ENCODE peak calls at places on chromosomes 16 and 17, in six cellular contexts. F is amniotic stem cell; B is stimulated activated CD4-positive, alpha-beta T cell treated with anti-CD3 and anti-CD28 coated beads, Interleukin-1b, Interleukin-23, amount 100 ng/mL, for 24 hours; P is adipocyte; J is NCI-H345; V is OCI-LY7. L is an unnamed sample.

GRCh38 chr17:76772842-76773521 is 35.1 kb downstream of the MFSD11 start:
- DNase-seq in J (no peak), V (peak; percentile 50), B (peak; percentile 22), P (peak; percentile 81), F (peak; percentile 59), L (peak; percentile 89)

GRCh38 chr16:88810166-88810867 is 1.4 kb downstream of the APRT start:
- DNase-seq in P (no peak), F (no peak), J (no peak), V (peak; percentile 58), B (no peak), L (no peak)

GRCh38 chr17:49548051-49548505 is 27.6 kb upstream of the NXPH3 start:
- DNase-seq in F (no peak), P (no peak), B (no peak), J (no peak), V (no peak), L (no peak)

GRCh38 chr17:50532452-50533024 is at the start of gene EPN3:
- DNase-seq in J (peak; percentile 8), V (no peak), F (no peak), P (no peak), B (no peak), L (no peak)

GRCh38 chr17:6930754-6931153 is 65.1 kb upstream of the ALOX12 start:
- DNase-seq in B (no peak), P (peak; percentile 36), F (no peak), V (no peak), J (no peak), L (no peak)

GRCh38 chr17:43200127-43200526 is 11.5 kb upstream of the TMEM106A start:
- DNase-seq in P (no peak), J (no peak), F (no peak), B (no peak), V (peak; percentile 43), L (no peak)

GRCh38 chr17:2057130-2057713 is 2.3 kb downstream of the HIC1 start:
- DNase-seq in V (no peak), F (no peak), J (no peak), P (no peak), B (no peak), L (no peak)

GRCh38 chr16:57743886-57744645 is 8.5 kb downstream of the KATNB1 start:
- DNase-seq in V (no peak), P (no peak), J (no peak), B (no peak), F (no peak), L (no peak)

GRCh38 chr16:10168258-10168657 is 14.0 kb downstream of the GRIN2A start:
- DNase-seq in J (no peak), B (no peak), V (no peak), P (peak; percentile 14), F (no peak), L (peak; percentile 16)

GRCh38 chr17:82775033-82775823 is 23.4 kb downstream of the TBCD start:
- DNase-seq in F (no peak), V (peak; percentile 57), J (peak; percentile 75), P (peak; percentile 57), B (no peak), L (no peak)

GRCh38 chr16:72989203-72989991 is 58.5 kb downstream of the ZFHX3 start:
- DNase-seq in B (no peak), F (peak; percentile 62), P (peak; percentile 86), J (no peak), V (no peak), L (peak; percentile 82)

GRCh38 chr16:559021-559380 is 1.2 kb upstream of the PRR35 start:
- DNase-seq in J (no peak), F (no peak), B (no peak), P (no peak), V (no peak), L (no peak)

GRCh38 chr17:51165680-51166197 is 472 bp upstream of the NME2 start:
- DNase-seq in V (no peak), J (no peak), F (no peak), B (no peak), P (no peak), L (no peak)

GRCh38 chr17:8832711-8833352 is 33.7 kb upstream of the MFSD6L start:
- DNase-seq in V (peak; percentile 11), P (no peak), F (no peak), J (no peak), B (no peak), L (no peak)